ENCODE peak calls at places on chromosomes 13 and 19, in five cellular contexts. F, S, C, O and I are unnamed samples.

GRCh38 chr19:19372656-19373416 is 32.6 kb upstream of the GATAD2A start:
- DNase-seq in F (peak; percentile 8), S (peak; percentile 80), C (peak; percentile 79), O (peak; percentile 90), I (no peak)

GRCh38 chr13:38785047-38785446 is 98.2 kb downstream of the FREM2 start:
- DNase-seq in F (no peak), S (no peak), C (no peak), O (no peak), I (no peak)

GRCh38 chr13:32347651-32348050 is 32.3 kb downstream of the BRCA2 start:
- DNase-seq in F (no peak), S (no peak), C (no peak), O (no peak), I (no peak)

GRCh38 chr19:30227661-30228112 is 144.5 kb upstream of the ZNF536 start:
- DNase-seq in F (peak; percentile 89), S (peak; percentile 36), C (peak; percentile 47), O (peak; percentile 17), I (peak; percentile 87)

GRCh38 chr13:108595416-108596257 is 33.8 kb upstream of the MYO16 start:
- DNase-seq in F (no peak), S (no peak), C (no peak), O (no peak), I (no peak)

GRCh38 chr19:35868172-35868822 is at the start of gene APLP1:
- DNase-seq in F (peak; percentile 80), S (peak; percentile 39), C (peak; percentile 91), O (peak; percentile 14), I (no peak)

GRCh38 chr13:23934481-23934880 is 37.2 kb upstream of the C1QTNF9B start:
- DNase-seq in F (no peak), S (no peak), C (no peak), O (no peak), I (no peak)

GRCh38 chr13:23391752-23392151 is 41.8 kb downstream of the SACS start:
- DNase-seq in F (no peak), S (no peak), C (no peak), O (no peak), I (no peak)

GRCh38 chr13:27481766-27482165 is 31.4 kb upstream of the MTIF3 start:
- DNase-seq in F (peak; percentile 19), S (peak; percentile 28), C (peak; percentile 69), O (peak; percentile 37), I (peak; percentile 95)

GRCh38 chr19:36110487-36111199 is at the start of gene OVOL3:
- DNase-seq in F (no peak), S (no peak), C (no peak), O (no peak), I (no peak)

GRCh38 chr19:41597600-41598041 is 21.7 kb downstream of the CEACAM21 start:
- DNase-seq in F (peak; percentile 99), S (peak; percentile 70), C (peak; percentile 82), O (peak; percentile 39), I (peak; percentile 76)

GRCh38 chr19:46607441-46607841 is 6.3 kb downstream of the CALM3 start:
- DNase-seq in F (no peak), S (no peak), C (no peak), O (no peak), I (no peak)

GRCh38 chr19:52603558-52604207 is 33.6 kb downstream of the ZNF701 start:
- DNase-seq in F (no peak), S (no peak), C (no peak), O (no peak), I (no peak)

GRCh38 chr19:47225746-47226425 is 5.1 kb downstream of the BBC3 start:
- DNase-seq in F (peak; percentile 91), S (peak; percentile 84), C (peak; percentile 92), O (peak; percentile 72), I (peak; percentile 91)

GRCh38 chr13:102536695-102537485 is 59.9 kb upstream of the TPP2 start:
- DNase-seq in F (no peak), S (peak; percentile 60), C (no peak), O (no peak), I (no peak)

GRCh38 chr13:110431851-110432294 is 124.8 kb downstream of the COL4A2 start:
- DNase-seq in F (no peak), S (no peak), C (no peak), O (no peak), I (no peak)

GRCh38 chr19:19628499-19629134 is 597 bp upstream of the LPAR2 start:
- DNase-seq in F (no peak), S (no peak), C (no peak), O (no peak), I (peak; percentile 90)

GRCh38 chr19:12825259-12826131 is 8.9 kb downstream of the RTBDN start:
- DNase-seq in F (no peak), S (peak; percentile 43), C (peak; percentile 93), O (no peak), I (no peak)

GRCh38 chr19:38210458-38210987 is 13.5 kb downstream of the DPF1 start:
- DNase-seq in F (no peak), S (no peak), C (peak; percentile 67), O (no peak), I (peak; percentile 90)

GRCh38 chr13:98900442-98900841 is 77.4 kb downstream of the DOCK9 start:
- DNase-seq in F (no peak), S (no peak), C (no peak), O (no peak), I (no peak)

GRCh38 chr13:22432690-22433089 is 748.1 kb upstream of the SGCG start:
- DNase-seq in F (no peak), S (no peak), C (no peak), O (no peak), I (no peak)

GRCh38 chr13:33910267-33910666 is 92.3 kb downstream of the RFC3 start:
- DNase-seq in F (no peak), S (no peak), C (no peak), O (no peak), I (no peak)

GRCh38 chr13:107375701-107376350 is 807.9 kb upstream of the ARGLU1 start:
- DNase-seq in F (no peak), S (peak; percentile 84), C (no peak), O (no peak), I (no peak)

GRCh38 chr19:46639356-46640061 is 3.5 kb upstream of the GNG8 start:
- DNase-seq in F (no peak), S (no peak), C (peak; percentile 61), O (no peak), I (no peak)

GRCh38 chr19:55308281-55308680 is 16.9 kb downstream of the TMEM150B start:
- DNase-seq in F (no peak), S (no peak), C (no peak), O (no peak), I (no peak)

GRCh38 chr13:111116830-111117229 is 1.7 kb downstream of the ARHGEF7 start:
- DNase-seq in F (no peak), S (no peak), C (no peak), O (no peak), I (no peak)

GRCh38 chr13:38590230-38590629 is 96.6 kb upstream of the FREM2 start:
- DNase-seq in F (no peak), S (no peak), C (no peak), O (no peak), I (no peak)

GRCh38 chr19:1855828-1856255 is 7.5 kb downstream of the KLF16 start:
- DNase-seq in F (no peak), S (no peak), C (no peak), O (no peak), I (no peak)

GRCh38 chr13:46180393-46180792 is 1.6 kb downstream of the LCP1 start:
- DNase-seq in F (no peak), S (no peak), C (no peak), O (no peak), I (no peak)

DNA sequence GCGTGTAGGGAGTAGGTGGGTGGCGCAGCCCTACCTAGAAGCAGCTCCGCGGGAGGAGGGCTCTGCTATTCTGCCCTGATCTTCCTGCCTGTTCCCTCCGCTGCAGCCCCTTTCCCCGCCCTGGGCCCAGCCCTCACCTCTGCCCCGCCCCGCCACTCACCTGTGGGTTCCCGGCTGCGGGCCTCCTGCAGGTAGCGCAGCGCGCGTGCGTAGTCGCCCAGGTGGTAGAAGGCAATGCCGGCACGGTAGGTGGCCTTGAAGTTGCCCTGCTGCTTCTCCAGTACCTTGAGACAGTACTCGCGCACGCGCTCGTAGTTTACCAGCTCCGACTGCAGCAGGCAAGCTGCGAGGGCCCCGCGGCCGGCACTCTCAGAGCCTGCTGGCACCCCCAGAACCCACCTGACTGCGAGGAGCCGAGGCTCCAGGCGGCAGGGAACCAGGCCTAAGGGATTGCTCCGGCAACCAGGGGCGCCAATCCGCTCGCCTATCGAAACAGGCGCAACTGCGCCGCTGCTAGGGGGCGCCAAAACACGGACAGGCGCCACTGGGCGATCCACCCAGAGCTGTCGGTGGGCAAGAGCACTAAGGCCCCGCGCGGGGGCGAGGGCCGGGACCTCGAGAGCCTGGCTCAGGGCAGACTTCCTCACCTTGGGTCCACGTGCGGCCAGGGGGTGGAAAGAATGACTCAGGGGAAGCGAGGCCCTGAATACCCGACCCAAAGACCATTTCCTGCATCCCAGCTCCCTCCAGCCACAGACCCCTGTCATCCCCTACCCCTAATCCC is 965 bp downstream of the TTC9B start:
- DNase-seq in F (peak; percentile 77), S (no peak), C (peak; percentile 63), O (no peak), I (peak; percentile 39)
- TF ChIP-seq JUN in F (no peak), S (no peak), C (no peak), O (no peak), I (no peak)

GRCh38 chr13:77522444-77522843 is 13.1 kb upstream of the SCEL start:
- DNase-seq in F (no peak), S (no peak), C (no peak), O (no peak), I (no peak)
- H3K4me2 ChIP-seq in F (peak overlapping the region; percentile 64), S (peak overlapping the region; percentile 57), C (no peak overlapping the region), O (no peak overlapping the region), I (no peak overlapping the region)

GRCh38 chr13:45138282-45138681 is 18.0 kb downstream of the GTF2F2 start:
- DNase-seq in F (no peak), S (no peak), C (no peak), O (no peak), I (no peak)

GRCh38 chr13:45136741-45137500 is 16.6 kb downstream of the GTF2F2 start:
- DNase-seq in F (no peak), S (no peak), C (no peak), O (no peak), I (no peak)

GRCh38 chr13:45137501-45137880 is 17.2 kb downstream of the GTF2F2 start:
- DNase-seq in F (no peak), S (no peak), C (no peak), O (no peak), I (no peak)

GRCh38 chr13:45132384-45133064 is 12.2 kb downstream of the GTF2F2 start:
- DNase-seq in F (no peak), S (no peak), C (no peak), O (no peak), I (no peak)

DNA sequence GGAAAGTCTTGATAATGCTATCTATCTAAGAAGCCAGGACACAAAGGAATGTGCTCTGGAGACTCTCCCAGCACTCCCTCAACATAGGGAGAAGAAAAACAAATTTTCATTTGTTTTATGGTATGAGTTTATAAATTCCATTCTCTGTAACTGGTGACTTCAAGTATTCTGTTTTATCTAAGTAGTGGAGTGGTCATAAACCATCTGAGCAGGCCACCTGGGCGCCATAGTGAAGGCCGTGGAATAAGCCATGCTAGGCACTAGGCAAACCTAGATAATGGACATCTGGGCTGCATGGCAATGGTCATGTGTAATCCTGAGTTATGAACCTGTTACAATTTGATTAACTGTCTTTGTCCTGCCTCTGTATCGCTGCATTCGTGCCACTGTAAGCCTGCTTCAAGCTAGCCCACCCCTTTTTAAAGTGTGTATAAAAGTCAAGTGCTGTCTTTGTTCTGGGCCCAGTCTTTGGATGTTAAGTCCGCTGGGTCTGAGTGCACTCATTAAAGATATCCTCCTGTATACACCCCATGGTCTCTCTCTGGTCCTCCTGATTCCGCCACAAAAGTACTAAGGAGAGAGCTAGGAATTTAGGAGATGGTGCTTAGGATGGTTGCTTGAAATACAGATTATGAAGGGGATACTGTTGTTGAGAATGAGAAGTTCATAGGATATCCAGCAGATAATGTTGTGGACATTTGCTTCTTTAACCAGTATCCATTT is 13.2 kb downstream of the GTF2F2 start:
- DNase-seq in F (no peak), S (no peak), C (no peak), O (no peak), I (no peak)
- TF ChIP-seq JUN in F (no peak), S (no peak), C (no peak), O (no peak), I (no peak)

GRCh38 chr19:50607874-50608785 is 31.6 kb downstream of the SYT3 start:
- DNase-seq in F (peak; percentile 97), S (peak; percentile 77), C (peak; percentile 92), O (peak; percentile 31), I (peak; percentile 97)
- H3K4me2 ChIP-seq in F (peak overlapping the region; percentile 75), S (no peak overlapping the region), C (peak overlapping the region; percentile 43), O (no peak overlapping the region), I (peak overlapping the region; percentile 79)